ENCODE peak calls at places on chromosome 12, in nine cellular contexts. V is pancreas, C is body of pancreas, H is PC-3, N is AG09309, I is stomach, U is kidney epithelial cell, Q is ascending aorta, W is mucosa of descending colon. P is an unnamed sample.
A peak's percentile ranks its signal among the peaks of the same experiment; 100 is the strongest.

GRCh38 chr12:132447327-132447720 is 42.6 kb upstream of the FBRSL1 start:
- DNase-seq in V (no peak), C (no peak), H (no peak), N (no peak), I (no peak), U (no peak), Q (no peak), W (no peak), P (no peak)

GRCh38 chr12:42482820-42483533 is 106.6 kb downstream of the PRICKLE1 start:
- DNase-seq in V (peak; percentile 69), C (peak; percentile 64), H (peak; percentile 73), N (no peak), I (peak; percentile 71), U (no peak), Q (no peak), W (peak; percentile 75), P (peak; percentile 85)

GRCh38 chr12:62971769-62972525 is 37.0 kb upstream of the PPM1H start:
- DNase-seq in V (no peak), C (no peak), H (no peak), N (no peak), I (no peak), U (no peak), Q (no peak), W (no peak), P (no peak)

GRCh38 chr12:57329219-57329618 is 78.2 kb upstream of the STAC3 start:
- DNase-seq in V (no peak), C (no peak), H (no peak), N (no peak), I (no peak), U (no peak), Q (no peak), W (no peak), P (no peak)

GRCh38 chr12:99600388-99600787 is 47.2 kb upstream of the GARIN6 start:
- DNase-seq in V (no peak), C (no peak), H (no peak), N (no peak), I (no peak), U (peak; percentile 21), Q (no peak), W (no peak), P (no peak)

GRCh38 chr12:28755027-28755426 is 394.1 kb upstream of the FAR2 start:
- DNase-seq in V (no peak), C (no peak), H (no peak), N (no peak), I (no peak), U (no peak), Q (no peak), W (no peak), P (no peak)

GRCh38 chr12:59637657-59638150 is 41.9 kb downstream of the SLC16A7 start:
- DNase-seq in V (no peak), C (no peak), H (no peak), N (no peak), I (no peak), U (no peak), Q (no peak), W (no peak), P (no peak)

GRCh38 chr12:116384629-116385485 is 107.4 kb upstream of the MED13L start:
- DNase-seq in V (no peak), C (peak; percentile 34), H (peak; percentile 52), N (no peak), I (no peak), U (no peak), Q (no peak), W (no peak), P (no peak)

GRCh38 chr12:64612843-64613242 is 2.5 kb downstream of the RASSF3 start:
- DNase-seq in V (no peak), C (no peak), H (no peak), N (no peak), I (no peak), U (no peak), Q (no peak), W (no peak), P (no peak)

GRCh38 chr12:10718279-10718821 is 4.8 kb downstream of the YBX3 start:
- DNase-seq in V (no peak), C (no peak), H (peak; percentile 44), N (peak; percentile 44), I (no peak), U (no peak), Q (no peak), W (no peak), P (no peak)

GRCh38 chr12:64561302-64561651 is 49.0 kb upstream of the RASSF3 start:
- DNase-seq in V (no peak), C (no peak), H (no peak), N (no peak), I (no peak), U (no peak), Q (no peak), W (no peak), P (no peak)

GRCh38 chr12:53174881-53175491 is 5.5 kb upstream of the ZNF740 start:
- DNase-seq in V (no peak), C (peak; percentile 51), H (peak; percentile 67), N (no peak), I (no peak), U (no peak), Q (no peak), W (no peak), P (no peak)

GRCh38 chr12:54421873-54422250 is 2.8 kb upstream of the ITGA5 start:
- DNase-seq in V (no peak), C (no peak), H (no peak), N (no peak), I (no peak), U (no peak), Q (no peak), W (no peak), P (no peak)

GRCh38 chr12:38666425-38666824 is 239.0 kb downstream of the CPNE8 start:
- DNase-seq in V (no peak), C (no peak), H (no peak), N (no peak), I (no peak), U (no peak), Q (no peak), W (no peak), P (no peak)

GRCh38 chr12:38662851-38663250 is 242.5 kb downstream of the CPNE8 start:
- DNase-seq in V (no peak), C (no peak), H (no peak), N (peak; percentile 61), I (no peak), U (no peak), Q (no peak), W (no peak), P (no peak)

GRCh38 chr12:38669081-38669480 is 236.3 kb downstream of the CPNE8 start:
- DNase-seq in V (no peak), C (no peak), H (no peak), N (no peak), I (no peak), U (no peak), Q (no peak), W (no peak), P (no peak)

GRCh38 chr12:38669530-38669929 is 235.9 kb downstream of the CPNE8 start:
- DNase-seq in V (no peak), C (no peak), H (no peak), N (no peak), I (no peak), U (no peak), Q (no peak), W (no peak), P (no peak)

DNA sequence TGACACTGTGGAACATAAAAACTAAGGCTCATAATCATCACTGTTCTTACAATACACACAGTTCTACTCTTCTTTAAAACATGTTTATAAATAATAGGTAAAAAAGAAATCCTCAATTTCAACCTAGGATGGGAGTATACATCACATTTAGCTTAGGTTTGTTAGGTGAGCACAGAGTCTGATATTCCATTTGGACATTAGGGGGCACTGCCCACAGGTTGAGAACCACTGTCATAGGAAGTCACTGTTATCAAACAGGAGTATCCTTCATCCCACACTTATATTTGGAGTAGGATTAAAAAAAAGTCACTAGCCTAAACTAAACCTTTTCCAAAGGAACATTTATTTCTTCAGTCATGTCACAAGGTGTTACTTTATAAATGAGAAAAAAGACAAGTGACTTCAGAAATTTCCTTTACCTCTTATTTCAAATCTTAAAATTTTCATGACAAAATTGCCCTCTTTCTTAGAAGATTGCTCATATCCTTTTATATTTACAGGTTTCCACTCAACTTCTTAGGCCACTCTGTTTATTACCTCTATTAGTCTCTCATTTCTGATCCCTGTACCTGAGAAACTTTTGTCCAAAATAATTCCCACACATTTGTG is 240.6 kb downstream of the CPNE8 start:
- DNase-seq in V (no peak), C (no peak), H (peak; percentile 65), N (no peak), I (no peak), U (no peak), Q (no peak), W (no peak), P (no peak)
- H3K4me3 ChIP-seq in V (no peak overlapping the region), C (no peak overlapping the region), H (no peak overlapping the region), N (no peak overlapping the region), I (no peak overlapping the region), U (no peak overlapping the region), Q (no peak overlapping the region), W (no peak overlapping the region), P (no peak overlapping the region)

GRCh38 chr12:104974626-104975290 is 11.4 kb upstream of the NOPCHAP1 start:
- DNase-seq in V (no peak), C (peak; percentile 54), H (peak; percentile 93), N (no peak), I (no peak), U (no peak), Q (no peak), W (no peak), P (no peak)
- H3K4me3 ChIP-seq in V (no peak overlapping the region), C (no peak overlapping the region), H (no peak overlapping the region), N (no peak overlapping the region), I (no peak overlapping the region), U (no peak overlapping the region), Q (no peak overlapping the region), W (no peak overlapping the region), P (no peak overlapping the region)

DNA sequence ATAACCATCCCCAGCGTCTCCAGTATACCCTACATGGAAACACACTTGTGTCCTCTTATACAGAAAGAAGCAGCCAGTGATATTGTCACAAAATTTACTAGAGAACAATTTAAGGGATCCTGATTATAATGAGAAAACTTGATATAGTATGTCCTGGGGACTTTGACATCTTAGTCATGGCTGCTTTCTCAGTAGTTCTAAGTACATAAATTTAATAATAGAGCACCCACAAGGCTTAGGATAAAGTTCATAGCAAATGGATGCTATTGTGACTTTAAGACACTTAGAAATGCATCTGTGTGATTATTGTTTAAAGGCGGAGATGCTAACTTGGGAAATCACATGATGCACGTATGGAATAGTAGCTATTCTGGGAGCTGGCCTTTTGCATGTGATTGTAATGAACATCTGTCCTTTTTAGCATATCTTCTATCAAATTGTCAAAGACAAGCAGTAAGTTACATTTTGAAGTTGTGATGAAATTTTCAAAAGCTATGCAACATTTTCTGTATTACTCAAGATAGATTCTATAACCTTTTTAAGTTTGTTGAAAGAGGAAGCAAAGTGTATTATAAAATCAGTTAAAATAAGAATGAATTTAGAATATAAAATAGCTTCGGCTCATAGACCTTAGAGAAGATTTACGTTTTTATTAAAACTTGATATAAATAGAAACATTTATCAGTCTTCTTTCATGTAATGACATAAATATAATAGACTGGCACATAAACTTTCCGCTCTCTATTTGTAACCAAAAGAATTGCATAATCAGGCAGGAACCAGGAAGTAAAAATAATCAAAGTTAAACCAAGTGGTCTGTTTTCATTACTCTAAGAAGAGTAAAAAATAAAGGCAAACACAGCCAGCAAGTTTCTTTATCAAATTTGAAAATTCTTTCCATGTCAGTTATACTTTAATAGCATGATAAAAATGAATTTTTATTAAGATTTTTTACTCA is 46.6 kb upstream of the ATP2A2 start:
- DNase-seq in V (no peak), C (no peak), H (no peak), N (no peak), I (no peak), U (no peak), Q (no peak), W (no peak), P (no peak)
- H3K4me3 ChIP-seq in V (no peak overlapping the region), C (no peak overlapping the region), H (no peak overlapping the region), N (no peak overlapping the region), I (no peak overlapping the region), U (no peak overlapping the region), Q (peak overlapping the region; percentile 16), W (no peak overlapping the region), P (no peak overlapping the region)

GRCh38 chr12:24931666-24932405 is 17.1 kb downstream of the BCAT1 start:
- DNase-seq in V (no peak), C (peak; percentile 45), H (no peak), N (no peak), I (no peak), U (no peak), Q (no peak), W (no peak), P (no peak)
- H3K4me3 ChIP-seq in V (no peak overlapping the region), C (no peak overlapping the region), H (no peak overlapping the region), N (no peak overlapping the region), I (no peak overlapping the region), U (no peak overlapping the region), Q (no peak overlapping the region), W (no peak overlapping the region), P (no peak overlapping the region)